ENCODE peak calls at places on chromosomes 12 and 14, in ten cellular contexts. One of them, this sample, is unnamed.

GRCh38 chr14:93462479-93462878 is 31.7 kb downstream of the UNC79 start:
- DNase-seq in transverse colon: no peak
- DNase-seq in upper lobe of left lung: no peak
- DNase-seq in stomach: no peak
- DNase-seq in esophagus squamous epithelium: no peak
- DNase-seq in body of pancreas: no peak
- DNase-seq in uterus: no peak
- DNase-seq in testis: no peak
- DNase-seq in HCT116: no peak
- DNase-seq in IMR-90: no peak
- DNase-seq in this sample: no peak

GRCh38 chr12:19710811-19711793 is 271.8 kb downstream of the AEBP2 start:
- DNase-seq in transverse colon: no peak
- DNase-seq in upper lobe of left lung: no peak
- DNase-seq in stomach: no peak
- DNase-seq in esophagus squamous epithelium: no peak
- DNase-seq in body of pancreas: peak
- DNase-seq in uterus: no peak
- DNase-seq in testis: no peak
- DNase-seq in HCT116: no peak
- DNase-seq in IMR-90: no peak
- DNase-seq in this sample: no peak

GRCh38 chr12:114412825-114413749 is 7.1 kb upstream of the TBX5 start:
- DNase-seq in transverse colon: no peak
- DNase-seq in upper lobe of left lung: no peak
- DNase-seq in stomach: no peak
- DNase-seq in esophagus squamous epithelium: no peak
- DNase-seq in body of pancreas: no peak
- DNase-seq in uterus: no peak
- DNase-seq in testis: no peak
- DNase-seq in HCT116: no peak
- DNase-seq in IMR-90: peak
- DNase-seq in this sample: no peak

GRCh38 chr12:84661732-84662326 is 250.8 kb downstream of the SLC6A15 start:
- DNase-seq in transverse colon: no peak
- DNase-seq in upper lobe of left lung: no peak
- DNase-seq in stomach: no peak
- DNase-seq in esophagus squamous epithelium: no peak
- DNase-seq in body of pancreas: no peak
- DNase-seq in uterus: no peak
- DNase-seq in testis: no peak
- DNase-seq in HCT116: no peak
- DNase-seq in IMR-90: peak
- DNase-seq in this sample: no peak

GRCh38 chr12:75890141-75890540 is 141.4 kb downstream of the PHLDA1 start:
- DNase-seq in transverse colon: no peak
- DNase-seq in upper lobe of left lung: no peak
- DNase-seq in stomach: no peak
- DNase-seq in esophagus squamous epithelium: no peak
- DNase-seq in body of pancreas: no peak
- DNase-seq in uterus: no peak
- DNase-seq in testis: no peak
- DNase-seq in HCT116: no peak
- DNase-seq in IMR-90: peak
- DNase-seq in this sample: no peak

GRCh38 chr12:107200394-107200793 is 107.0 kb upstream of the CRY1 start:
- DNase-seq in transverse colon: no peak
- DNase-seq in upper lobe of left lung: no peak
- DNase-seq in stomach: no peak
- DNase-seq in esophagus squamous epithelium: no peak
- DNase-seq in body of pancreas: no peak
- DNase-seq in uterus: no peak
- DNase-seq in testis: no peak
- DNase-seq in HCT116: peak
- DNase-seq in IMR-90: peak
- DNase-seq in this sample: no peak

GRCh38 chr12:57169969-57170368 is 22.6 kb upstream of the LRP1-AS start:
- DNase-seq in transverse colon: no peak
- DNase-seq in upper lobe of left lung: no peak
- DNase-seq in stomach: no peak
- DNase-seq in esophagus squamous epithelium: no peak
- DNase-seq in body of pancreas: no peak
- DNase-seq in uterus: no peak
- DNase-seq in testis: no peak
- DNase-seq in HCT116: no peak
- DNase-seq in IMR-90: no peak
- DNase-seq in this sample: no peak

GRCh38 chr14:31449136-31449535 is 8.2 kb downstream of the DTD2 start:
- DNase-seq in transverse colon: no peak
- DNase-seq in upper lobe of left lung: no peak
- DNase-seq in stomach: no peak
- DNase-seq in esophagus squamous epithelium: no peak
- DNase-seq in body of pancreas: no peak
- DNase-seq in uterus: no peak
- DNase-seq in testis: no peak
- DNase-seq in HCT116: no peak
- DNase-seq in IMR-90: no peak
- DNase-seq in this sample: no peak

GRCh38 chr14:79161576-79161975 is 991.4 kb downstream of the NRXN3 start:
- DNase-seq in transverse colon: no peak
- DNase-seq in upper lobe of left lung: no peak
- DNase-seq in stomach: no peak
- DNase-seq in esophagus squamous epithelium: no peak
- DNase-seq in body of pancreas: no peak
- DNase-seq in uterus: no peak
- DNase-seq in testis: peak
- DNase-seq in HCT116: no peak
- DNase-seq in IMR-90: peak
- DNase-seq in this sample: no peak

GRCh38 chr12:119157528-119157927 is 21.2 kb upstream of the HSPB8 start:
- DNase-seq in transverse colon: no peak
- DNase-seq in upper lobe of left lung: peak
- DNase-seq in stomach: no peak
- DNase-seq in esophagus squamous epithelium: no peak
- DNase-seq in body of pancreas: peak
- DNase-seq in uterus: no peak
- DNase-seq in testis: no peak
- DNase-seq in HCT116: no peak
- DNase-seq in IMR-90: no peak
- DNase-seq in this sample: peak

GRCh38 chr12:107402041-107403022 is 283.3 kb upstream of the PWP1 start:
- DNase-seq in transverse colon: peak
- DNase-seq in upper lobe of left lung: no peak
- DNase-seq in stomach: peak
- DNase-seq in esophagus squamous epithelium: no peak
- DNase-seq in body of pancreas: peak
- DNase-seq in uterus: no peak
- DNase-seq in testis: peak
- DNase-seq in HCT116: peak
- DNase-seq in IMR-90: peak
- DNase-seq in this sample: no peak

GRCh38 chr14:104317500-104317805 is 179.1 kb downstream of the KIF26A start:
- DNase-seq in transverse colon: no peak
- DNase-seq in upper lobe of left lung: no peak
- DNase-seq in stomach: peak
- DNase-seq in esophagus squamous epithelium: no peak
- DNase-seq in body of pancreas: peak
- DNase-seq in uterus: no peak
- DNase-seq in testis: no peak
- DNase-seq in HCT116: no peak
- DNase-seq in IMR-90: no peak
- DNase-seq in this sample: no peak

GRCh38 chr14:54894995-54895394 is 7.6 kb downstream of the GCH1 start:
- DNase-seq in transverse colon: no peak
- DNase-seq in upper lobe of left lung: no peak
- DNase-seq in stomach: no peak
- DNase-seq in esophagus squamous epithelium: no peak
- DNase-seq in body of pancreas: no peak
- DNase-seq in uterus: no peak
- DNase-seq in testis: peak
- DNase-seq in HCT116: no peak
- DNase-seq in IMR-90: peak
- DNase-seq in this sample: no peak

GRCh38 chr12:53675701-53676607 is at the start of gene ATP5MC2:
- DNase-seq in transverse colon: peak
- DNase-seq in upper lobe of left lung: peak
- DNase-seq in stomach: peak
- DNase-seq in esophagus squamous epithelium: peak
- DNase-seq in body of pancreas: peak
- DNase-seq in uterus: peak
- DNase-seq in testis: peak
- DNase-seq in HCT116: peak
- DNase-seq in IMR-90: peak
- DNase-seq in this sample: peak
- TF ChIP-seq POLR2A in transverse colon: peak
- TF ChIP-seq POLR2A in upper lobe of left lung: peak
- TF ChIP-seq POLR2A in stomach: no peak
- TF ChIP-seq POLR2A in esophagus squamous epithelium: peak
- TF ChIP-seq POLR2A in body of pancreas: no peak
- TF ChIP-seq POLR2A in uterus: peak
- TF ChIP-seq POLR2A in testis: peak
- TF ChIP-seq POLR2A in HCT116: peak
- TF ChIP-seq POLR2A in IMR-90: peak
- TF ChIP-seq POLR2A in this sample: peak

GRCh38 chr14:99168330-99168729 is 103.7 kb downstream of the BCL11B start:
- DNase-seq in transverse colon: no peak
- DNase-seq in upper lobe of left lung: no peak
- DNase-seq in stomach: peak
- DNase-seq in esophagus squamous epithelium: no peak
- DNase-seq in body of pancreas: no peak
- DNase-seq in uterus: no peak
- DNase-seq in testis: no peak
- DNase-seq in HCT116: no peak
- DNase-seq in IMR-90: no peak
- DNase-seq in this sample: no peak

GRCh38 chr14:99163446-99163845 is 108.6 kb downstream of the BCL11B start:
- DNase-seq in transverse colon: no peak
- DNase-seq in upper lobe of left lung: no peak
- DNase-seq in stomach: no peak
- DNase-seq in esophagus squamous epithelium: no peak
- DNase-seq in body of pancreas: no peak
- DNase-seq in uterus: no peak
- DNase-seq in testis: no peak
- DNase-seq in HCT116: no peak
- DNase-seq in IMR-90: no peak
- DNase-seq in this sample: no peak

GRCh38 chr14:99164712-99165111 is 107.3 kb downstream of the BCL11B start:
- DNase-seq in transverse colon: no peak
- DNase-seq in upper lobe of left lung: no peak
- DNase-seq in stomach: peak
- DNase-seq in esophagus squamous epithelium: no peak
- DNase-seq in body of pancreas: no peak
- DNase-seq in uterus: no peak
- DNase-seq in testis: no peak
- DNase-seq in HCT116: no peak
- DNase-seq in IMR-90: no peak
- DNase-seq in this sample: no peak

GRCh38 chr14:99169776-99170356 is 102.1 kb downstream of the BCL11B start:
- DNase-seq in transverse colon: no peak
- DNase-seq in upper lobe of left lung: no peak
- DNase-seq in stomach: peak
- DNase-seq in esophagus squamous epithelium: no peak
- DNase-seq in body of pancreas: no peak
- DNase-seq in uterus: no peak
- DNase-seq in testis: no peak
- DNase-seq in HCT116: no peak
- DNase-seq in IMR-90: no peak
- DNase-seq in this sample: no peak

GRCh38 chr14:99166506-99166905 is 105.5 kb downstream of the BCL11B start:
- DNase-seq in transverse colon: no peak
- DNase-seq in upper lobe of left lung: no peak
- DNase-seq in stomach: peak
- DNase-seq in esophagus squamous epithelium: no peak
- DNase-seq in body of pancreas: no peak
- DNase-seq in uterus: no peak
- DNase-seq in testis: no peak
- DNase-seq in HCT116: no peak
- DNase-seq in IMR-90: no peak
- DNase-seq in this sample: no peak
- TF ChIP-seq POLR2A in transverse colon: no peak
- TF ChIP-seq POLR2A in upper lobe of left lung: no peak
- TF ChIP-seq POLR2A in stomach: no peak
- TF ChIP-seq POLR2A in esophagus squamous epithelium: no peak
- TF ChIP-seq POLR2A in body of pancreas: no peak
- TF ChIP-seq POLR2A in uterus: no peak
- TF ChIP-seq POLR2A in testis: no peak
- TF ChIP-seq POLR2A in HCT116: no peak
- TF ChIP-seq POLR2A in IMR-90: no peak
- TF ChIP-seq POLR2A in this sample: no peak

GRCh38 chr12:27710592-27711311 is at the start of gene MRPS35:
- DNase-seq in transverse colon: peak
- DNase-seq in upper lobe of left lung: peak
- DNase-seq in stomach: peak
- DNase-seq in esophagus squamous epithelium: peak
- DNase-seq in body of pancreas: peak
- DNase-seq in uterus: peak
- DNase-seq in testis: peak
- DNase-seq in HCT116: peak
- DNase-seq in IMR-90: peak
- DNase-seq in this sample: peak
- TF ChIP-seq POLR2A in transverse colon: peak
- TF ChIP-seq POLR2A in upper lobe of left lung: peak
- TF ChIP-seq POLR2A in stomach: peak
- TF ChIP-seq POLR2A in esophagus squamous epithelium: peak
- TF ChIP-seq POLR2A in body of pancreas: peak
- TF ChIP-seq POLR2A in uterus: peak
- TF ChIP-seq POLR2A in testis: no peak
- TF ChIP-seq POLR2A in HCT116: peak
- TF ChIP-seq POLR2A in IMR-90: peak
- TF ChIP-seq POLR2A in this sample: no peak

GRCh38 chr14:95698287-95698686 is 12.1 kb downstream of the TCL1B start:
- DNase-seq in transverse colon: no peak
- DNase-seq in upper lobe of left lung: no peak
- DNase-seq in stomach: no peak
- DNase-seq in esophagus squamous epithelium: no peak
- DNase-seq in body of pancreas: no peak
- DNase-seq in uterus: no peak
- DNase-seq in testis: no peak
- DNase-seq in HCT116: no peak
- DNase-seq in IMR-90: no peak
- DNase-seq in this sample: no peak

GRCh38 chr14:95697764-95698163 is 11.5 kb downstream of the TCL1B start:
- DNase-seq in transverse colon: no peak
- DNase-seq in upper lobe of left lung: no peak
- DNase-seq in stomach: no peak
- DNase-seq in esophagus squamous epithelium: no peak
- DNase-seq in body of pancreas: no peak
- DNase-seq in uterus: no peak
- DNase-seq in testis: no peak
- DNase-seq in HCT116: no peak
- DNase-seq in IMR-90: no peak
- DNase-seq in this sample: no peak

GRCh38 chr14:95700221-95700976 is 13.5 kb downstream of the TCL1A start:
- DNase-seq in transverse colon: no peak
- DNase-seq in upper lobe of left lung: no peak
- DNase-seq in stomach: no peak
- DNase-seq in esophagus squamous epithelium: no peak
- DNase-seq in body of pancreas: no peak
- DNase-seq in uterus: no peak
- DNase-seq in testis: no peak
- DNase-seq in HCT116: no peak
- DNase-seq in IMR-90: no peak
- DNase-seq in this sample: no peak

GRCh38 chr14:95701846-95702221 is 12.1 kb downstream of the TCL1A start:
- DNase-seq in transverse colon: no peak
- DNase-seq in upper lobe of left lung: no peak
- DNase-seq in stomach: no peak
- DNase-seq in esophagus squamous epithelium: no peak
- DNase-seq in body of pancreas: peak
- DNase-seq in uterus: peak
- DNase-seq in testis: peak
- DNase-seq in HCT116: no peak
- DNase-seq in IMR-90: no peak
- DNase-seq in this sample: no peak

GRCh38 chr14:95699397-95699796 is 13.2 kb downstream of the TCL1B start:
- DNase-seq in transverse colon: no peak
- DNase-seq in upper lobe of left lung: no peak
- DNase-seq in stomach: no peak
- DNase-seq in esophagus squamous epithelium: no peak
- DNase-seq in body of pancreas: no peak
- DNase-seq in uterus: no peak
- DNase-seq in testis: no peak
- DNase-seq in HCT116: no peak
- DNase-seq in IMR-90: no peak
- DNase-seq in this sample: no peak
- TF ChIP-seq POLR2A in transverse colon: no peak
- TF ChIP-seq POLR2A in upper lobe of left lung: no peak
- TF ChIP-seq POLR2A in stomach: no peak
- TF ChIP-seq POLR2A in esophagus squamous epithelium: no peak
- TF ChIP-seq POLR2A in body of pancreas: no peak
- TF ChIP-seq POLR2A in uterus: no peak
- TF ChIP-seq POLR2A in testis: no peak
- TF ChIP-seq POLR2A in HCT116: no peak
- TF ChIP-seq POLR2A in IMR-90: no peak
- TF ChIP-seq POLR2A in this sample: no peak

This sample was measured in heart left ventricle.